ENCODE peak calls at places on chromosomes 5 and 9, in five cellular contexts. Q, I, E, P and A are unnamed samples.
A peak's percentile ranks its signal among the peaks of the same experiment; 100 is the strongest.

GRCh38 chr5:133265720-133266575 is 214.1 kb downstream of the HSPA4 start:
- DNase-seq in P (no peak), I (no peak), Q (no peak), E (no peak), A (no peak)

GRCh38 chr5:76716456-76717157 is 681 bp downstream of the F2R start:
- DNase-seq in Q (no peak), P (peak; percentile 64), I (peak; percentile 31), E (no peak), A (peak; percentile 67)

GRCh38 chr5:62718368-62718767 is 139.7 kb downstream of the LRRC70 start:
- DNase-seq in P (peak; percentile 61), E (no peak), I (no peak), Q (no peak), A (peak; percentile 37)

GRCh38 chr5:180352116-180352975 is 790 bp downstream of the GFPT2 start:
- DNase-seq in Q (no peak), I (peak; percentile 71), E (peak; percentile 39), P (peak; percentile 43), A (peak; percentile 79)

GRCh38 chr5:179908528-179908927 is 831 bp upstream of the TBC1D9B start:
- DNase-seq in P (peak; percentile 84), Q (no peak), I (peak; percentile 13), E (peak; percentile 49), A (peak; percentile 92)

GRCh38 chr9:36725777-36726356 is 153.2 kb downstream of the MELK start:
- DNase-seq in I (no peak), Q (no peak), E (no peak), P (peak; percentile 68), A (peak; percentile 70)

GRCh38 chr9:111839387-111839786 is 44.6 kb upstream of the SHOC1 start:
- DNase-seq in P (no peak), Q (peak; percentile 67), I (peak; percentile 47), E (no peak), A (no peak)

GRCh38 chr9:109436071-109436470 is 62.0 kb downstream of the PTPN3 start:
- DNase-seq in E (no peak), Q (no peak), I (no peak), P (no peak), A (no peak)

GRCh38 chr5:107319921-107320320 is 350.8 kb downstream of the EFNA5 start:
- DNase-seq in Q (no peak), E (no peak), I (no peak), P (no peak), A (no peak)

GRCh38 chr5:36177715-36178556 is 26.0 kb downstream of the SKP2 start:
- DNase-seq in E (no peak), P (peak; percentile 14), I (peak; percentile 73), Q (no peak), A (peak; percentile 7)

GRCh38 chr5:75567710-75568109 is 43.5 kb upstream of the ANKDD1B start:
- DNase-seq in I (peak; percentile 67), P (no peak), E (no peak), Q (no peak), A (no peak)

GRCh38 chr9:24051587-24051986 is 225.5 kb upstream of the ELAVL2 start:
- DNase-seq in E (no peak), P (peak; percentile 21), I (no peak), Q (no peak), A (no peak)

DNA sequence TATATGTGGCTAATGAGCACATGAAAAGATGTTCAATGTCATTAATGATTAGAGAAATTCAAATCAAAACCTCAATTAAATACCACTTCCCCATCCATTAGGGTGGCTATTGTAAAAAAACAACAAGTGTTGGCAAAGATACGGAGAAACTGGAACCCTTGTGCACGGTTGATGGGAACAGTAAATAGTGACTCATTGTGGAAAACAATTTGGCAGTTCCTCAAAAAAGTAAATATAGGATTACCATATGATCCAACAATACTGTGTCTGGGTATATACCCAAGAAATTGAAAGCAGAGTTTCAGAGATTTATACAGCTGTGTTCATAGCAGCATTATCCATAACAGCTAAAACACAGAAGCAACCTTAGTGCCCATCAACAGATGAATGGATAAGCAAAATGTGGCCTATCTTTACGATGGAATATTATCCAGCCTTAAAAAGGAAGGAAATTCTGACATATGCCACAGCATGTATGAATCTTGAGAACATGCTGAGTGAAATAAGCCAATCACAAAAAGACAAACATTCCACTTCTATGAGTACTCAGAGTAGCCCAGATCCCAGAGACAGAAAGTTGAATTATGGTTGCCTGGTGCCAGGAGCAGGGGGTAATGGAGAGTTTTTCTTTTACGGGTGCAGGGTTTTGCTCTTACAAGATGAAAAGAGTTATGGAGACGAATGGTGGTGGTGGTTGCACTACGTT is 41.4 kb upstream of the LRRC14B start:
- DNase-seq in E (no peak), P (no peak), I (no peak), Q (no peak), A (no peak)
- H3K4me3 ChIP-seq in E (no peak overlapping the region), P (no peak overlapping the region), I (no peak overlapping the region), Q (no peak overlapping the region), A (no peak overlapping the region)

DNA sequence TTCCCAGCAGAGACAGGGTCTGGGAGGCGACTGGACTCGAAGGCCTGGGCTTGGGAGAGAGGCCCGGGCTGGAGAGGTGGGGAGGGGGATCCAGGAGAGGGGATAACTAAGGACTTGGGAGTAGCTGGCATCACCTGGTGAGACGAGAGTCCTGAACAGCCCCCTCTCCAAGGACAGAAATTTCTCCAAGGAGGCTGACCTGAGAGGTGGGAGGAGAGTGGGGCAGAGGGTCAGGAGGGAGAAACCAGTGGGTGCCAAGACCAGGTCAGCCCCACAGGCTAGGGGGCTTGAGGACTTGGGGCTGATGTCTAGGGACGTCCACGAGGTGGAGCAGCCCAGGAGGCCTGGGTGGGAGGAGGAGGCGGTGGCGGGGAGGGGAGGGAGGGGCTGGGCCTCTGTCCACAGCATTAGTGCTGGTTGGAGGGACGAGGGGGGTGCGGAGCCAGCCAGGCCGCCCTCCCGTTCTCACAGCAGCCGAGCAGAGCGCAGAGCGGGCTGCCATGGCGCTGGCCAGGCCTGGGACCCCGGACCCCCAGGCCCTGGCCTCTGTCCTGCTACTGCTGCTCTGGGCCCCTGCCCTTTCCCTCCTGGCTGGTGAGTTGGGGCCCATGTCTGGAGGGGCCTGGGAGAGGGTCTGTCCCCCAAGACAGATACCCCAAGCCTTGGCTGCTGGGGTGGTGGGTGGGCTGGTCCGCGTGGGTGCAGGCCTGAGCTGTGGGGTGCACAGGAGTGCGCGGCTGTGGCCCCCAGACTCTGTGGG is at the start of gene CRB2:
- DNase-seq in E (peak; percentile 26), Q (no peak), P (peak; percentile 92), I (no peak), A (peak; percentile 93)
- H3K4me3 ChIP-seq in E (no peak within 1 kb of the TSS), Q (no peak within 1 kb of the TSS), P (peak within 1 kb of the TSS; percentile 60), I (no peak within 1 kb of the TSS), A (peak within 1 kb of the TSS; percentile 41)

GRCh38 chr5:68251804-68252648 is 36.5 kb downstream of the PIK3R1 start:
- DNase-seq in P (no peak), Q (no peak), I (peak; percentile 73), E (no peak), A (no peak)
- H3K4me3 ChIP-seq in P (no peak overlapping the region), Q (peak overlapping the region; percentile 9), I (no peak overlapping the region), E (no peak overlapping the region), A (no peak overlapping the region)

DNA sequence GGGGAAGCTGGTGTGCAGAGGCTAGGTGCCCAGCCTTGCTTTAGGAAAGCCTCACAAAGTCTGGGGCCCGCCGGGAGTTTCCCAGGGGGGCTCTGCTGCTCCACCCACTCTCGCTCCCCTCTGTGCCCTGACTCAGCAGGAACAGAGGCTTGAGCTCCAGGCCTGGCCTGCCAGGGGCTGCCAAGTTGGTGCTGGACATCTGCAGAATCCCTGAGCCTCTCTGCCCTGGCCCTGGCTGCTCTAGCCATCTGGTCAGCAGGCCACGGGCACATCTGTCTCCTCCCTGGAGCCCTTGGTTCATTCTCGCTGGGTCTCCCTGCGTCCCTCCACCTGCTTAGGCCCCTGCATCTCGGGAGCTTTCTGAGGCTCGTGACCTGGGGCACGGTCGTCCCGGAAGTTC is 626 bp upstream of the ADAMTSL2 start:
- DNase-seq in P (no peak), E (no peak), Q (no peak), I (peak; percentile 23), A (no peak)
- H3K4me3 ChIP-seq in P (peak overlapping the region; percentile 56), E (no peak overlapping the region), Q (peak overlapping the region; percentile 54), I (no peak overlapping the region), A (no peak overlapping the region)

GRCh38 chr5:143713331-143714032 is 98.5 kb upstream of the HMHB1 start:
- DNase-seq in P (no peak), I (peak; percentile 65), Q (no peak), E (no peak), A (no peak)

GRCh38 chr5:143717400-143717799 is 94.6 kb upstream of the HMHB1 start:
- DNase-seq in Q (no peak), P (no peak), I (peak; percentile 86), E (no peak), A (no peak)

GRCh38 chr5:143716856-143717255 is 95.1 kb upstream of the HMHB1 start:
- DNase-seq in P (no peak), I (no peak), Q (no peak), E (no peak), A (no peak)

GRCh38 chr5:143708672-143709071 is 103.3 kb upstream of the HMHB1 start:
- DNase-seq in P (no peak), Q (no peak), E (no peak), I (no peak), A (no peak)

GRCh38 chr5:143714629-143715028 is 97.3 kb upstream of the HMHB1 start:
- DNase-seq in P (no peak), E (no peak), Q (peak; percentile 68), I (peak; percentile 63), A (no peak)
- H3K4me3 ChIP-seq in P (no peak overlapping the region), E (no peak overlapping the region), Q (no peak overlapping the region), I (no peak overlapping the region), A (no peak overlapping the region)

GRCh38 chr5:141635646-141636045 is 1.0 kb downstream of the HDAC3 start:
- DNase-seq in I (no peak), E (no peak), Q (no peak), P (no peak), A (no peak)
- H3K4me3 ChIP-seq in I (peak overlapping the region; percentile 82), E (no peak overlapping the region), Q (peak overlapping the region; percentile 70), P (peak overlapping the region; percentile 99), A (peak overlapping the region; percentile 84)

GRCh38 chr9:97981828-97982164 is 1.3 kb upstream of the ANP32B start:
- DNase-seq in P (no peak), E (no peak), I (peak; percentile 55), Q (no peak), A (no peak)
- H3K4me3 ChIP-seq in P (peak overlapping the region; percentile 93), E (no peak overlapping the region), I (peak overlapping the region; percentile 94), Q (no peak overlapping the region), A (no peak overlapping the region)

DNA sequence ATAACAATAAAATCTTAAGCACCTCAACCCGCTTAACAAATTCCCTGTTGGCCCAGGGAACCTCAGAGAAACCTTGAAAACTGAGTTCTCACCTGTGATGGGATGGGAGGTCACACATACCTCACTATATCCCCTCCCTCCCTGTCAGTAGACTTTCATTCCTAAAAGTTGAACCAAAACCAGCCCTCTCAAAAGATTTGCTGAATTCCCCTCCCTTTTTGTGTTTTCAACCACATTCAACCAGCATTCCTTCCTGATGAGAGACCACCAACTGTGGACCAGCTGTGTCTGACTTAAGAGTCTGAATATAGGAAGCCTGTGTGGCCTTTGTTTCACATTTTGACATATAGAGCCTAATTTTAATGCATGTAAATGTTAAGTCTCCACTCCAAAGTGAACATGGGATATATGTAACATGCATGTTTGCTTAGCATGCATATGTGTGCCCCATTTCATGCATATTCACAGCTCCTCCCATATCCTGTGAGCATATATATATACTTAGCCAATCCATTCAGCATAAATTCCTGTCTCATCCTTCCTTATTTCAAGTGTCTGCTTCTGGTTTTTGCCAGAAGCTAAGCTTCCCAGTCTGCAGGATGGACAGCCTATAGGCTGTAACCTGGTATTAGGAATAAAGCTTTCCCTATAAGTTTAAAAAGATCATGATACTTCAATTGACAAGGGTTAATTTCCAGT is 604.6 kb downstream of the PTPRD start:
- DNase-seq in P (peak; percentile 91), E (no peak), I (no peak), Q (no peak), A (peak; percentile 13)
- H3K4me3 ChIP-seq in P (no peak overlapping the region), E (no peak overlapping the region), I (no peak overlapping the region), Q (no peak overlapping the region), A (no peak overlapping the region)